ENCODE peak calls at places on chromosomes 11 and 22, in six cellular contexts. L, U, F, B, S and P are unnamed samples.

GRCh38 chr11:69321877-69322350 is 28.0 kb downstream of the MYEOV start:
- DNase-seq in L (no peak), U (no peak), F (no peak), B (no peak), S (no peak), P (no peak)

GRCh38 chr11:128814856-128815705 is 52.0 kb downstream of the KCNJ1 start:
- DNase-seq in L (no peak), U (no peak), F (no peak), B (peak), S (no peak), P (peak)

GRCh38 chr11:70025308-70025707 is 52.8 kb upstream of the ANO1 start:
- DNase-seq in L (no peak), U (no peak), F (no peak), B (no peak), S (no peak), P (no peak)

GRCh38 chr11:66113132-66113856 is 43.2 kb downstream of the PACS1 start:
- DNase-seq in L (peak), U (no peak), F (no peak), B (no peak), S (peak), P (no peak)

GRCh38 chr11:66006891-66007176 is 4.5 kb downstream of the BANF1 start:
- DNase-seq in L (no peak), U (no peak), F (no peak), B (no peak), S (no peak), P (peak)

GRCh38 chr11:32071811-32072210 is 19.1 kb upstream of the RCN1 start:
- DNase-seq in L (no peak), U (peak), F (no peak), B (no peak), S (peak), P (peak)

GRCh38 chr11:1072116-1072820 is 2.4 kb upstream of the MUC2 start:
- DNase-seq in L (peak), U (no peak), F (no peak), B (no peak), S (no peak), P (no peak)

GRCh38 chr11:2885676-2886081 is at the start of gene CDKN1C:
- DNase-seq in L (peak), U (peak), F (no peak), B (peak), S (no peak), P (peak)

GRCh38 chr11:115736146-115736545 is 231.9 kb upstream of the CADM1 start:
- DNase-seq in L (no peak), U (no peak), F (no peak), B (no peak), S (no peak), P (no peak)

GRCh38 chr11:121141051-121141450 is 40.0 kb downstream of the TECTA start:
- DNase-seq in L (no peak), U (no peak), F (no peak), B (no peak), S (no peak), P (no peak)

GRCh38 chr11:107581147-107581546 is 9.8 kb upstream of the ELMOD1 start:
- DNase-seq in L (no peak), U (no peak), F (no peak), B (no peak), S (no peak), P (no peak)

GRCh38 chr11:95140397-95141030 is 50.9 kb downstream of the ENDOD1 start:
- DNase-seq in L (no peak), U (no peak), F (no peak), B (no peak), S (no peak), P (no peak)

GRCh38 chr11:7579226-7579825 is 65.5 kb downstream of the PPFIBP2 start:
- DNase-seq in L (no peak), U (no peak), F (no peak), B (no peak), S (no peak), P (no peak)

DNA sequence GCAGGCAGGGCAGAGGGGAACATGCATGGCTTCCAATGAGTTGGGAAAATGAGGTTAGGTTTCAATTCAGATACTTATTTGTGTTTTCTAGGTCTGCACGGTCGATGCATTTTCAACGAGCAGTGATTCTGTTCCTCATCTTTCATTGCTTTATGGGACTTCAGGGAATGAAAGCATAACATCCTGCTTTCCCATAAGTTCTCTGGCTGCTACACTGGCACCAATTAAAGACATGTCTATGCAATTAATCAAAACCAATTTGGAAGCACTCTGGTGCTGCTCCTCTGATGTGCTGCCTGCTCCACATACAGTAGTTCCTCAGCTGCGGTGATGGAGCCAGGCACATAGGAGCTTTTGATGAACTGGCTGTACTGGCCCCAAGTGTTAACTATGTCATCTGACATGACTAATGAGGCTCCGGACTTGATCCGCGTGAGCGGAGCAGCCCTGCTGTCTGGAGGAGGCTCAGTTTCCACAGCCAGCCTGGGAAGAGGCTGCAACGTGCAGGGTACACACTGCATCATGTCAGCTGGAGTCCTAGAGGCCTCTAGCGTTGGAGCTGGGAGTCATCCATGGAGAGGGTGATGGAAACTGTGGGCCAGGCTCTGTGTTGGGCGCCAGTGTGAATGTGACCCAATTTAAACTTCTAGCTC is 29.8 kb downstream of the GVQW3 start:
- DNase-seq in L (no peak), U (no peak), F (no peak), B (no peak), S (no peak), P (no peak)
- TF ChIP-seq JUND in L (no peak), U (no peak), F (no peak), B (no peak), S (no peak), P (no peak)

GRCh38 chr11:130144721-130145327 is 14.8 kb upstream of the ST14 start:
- DNase-seq in L (no peak), U (no peak), F (no peak), B (no peak), S (peak), P (no peak)

GRCh38 chr11:130145328-130145812 is 14.2 kb upstream of the ST14 start:
- DNase-seq in L (no peak), U (no peak), F (no peak), B (no peak), S (peak), P (no peak)

GRCh38 chr11:130144129-130144528 is 15.5 kb upstream of the ST14 start:
- DNase-seq in L (no peak), U (no peak), F (no peak), B (no peak), S (peak), P (no peak)

GRCh38 chr11:130146797-130147196 is 12.8 kb upstream of the ST14 start:
- DNase-seq in L (no peak), U (no peak), F (no peak), B (no peak), S (no peak), P (no peak)

GRCh38 chr11:130145975-130146776 is 13.4 kb upstream of the ST14 start:
- DNase-seq in L (peak), U (no peak), F (no peak), B (peak), S (peak), P (no peak)
- TF ChIP-seq POLR2AphosphoS5 in L (peak), U (no peak), F (no peak), B (peak), S (no peak), P (no peak)

DNA sequence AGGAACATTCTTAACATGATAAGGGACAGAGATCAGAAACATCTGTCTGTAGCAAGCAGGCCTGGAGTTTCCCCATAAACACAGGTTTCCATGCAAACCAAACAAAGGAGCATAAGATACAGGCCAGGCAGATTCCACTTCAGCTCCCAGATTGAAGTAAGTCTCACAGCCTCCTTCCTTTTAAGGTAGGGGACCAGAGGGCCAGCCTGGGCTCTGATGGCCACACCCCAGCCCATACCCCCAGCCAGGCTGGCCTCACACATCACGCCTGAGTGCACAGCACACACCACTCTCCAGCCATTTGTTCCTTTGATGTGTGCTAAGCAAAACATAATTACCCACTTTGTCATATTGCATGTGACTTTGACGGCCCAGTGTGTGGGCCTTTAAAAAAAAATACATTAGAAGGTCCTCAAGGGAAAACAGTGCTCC is 518.7 kb downstream of the NTM start:
- DNase-seq in L (no peak), U (no peak), F (peak), B (no peak), S (no peak), P (peak)
- TF ChIP-seq JUND in L (no peak), U (no peak), F (no peak), B (no peak), S (no peak), P (no peak)

GRCh38 chr22:50613291-50613981 is 12.8 kb downstream of the MAPK8IP2 start:
- DNase-seq in L (peak), U (peak), F (no peak), B (no peak), S (peak), P (peak)
- TF ChIP-seq POLR2AphosphoS5 in L (peak), U (no peak), F (no peak), B (no peak), S (peak), P (no peak)